ENCODE peak calls at places on chromosomes 3 and 15, in eight cellular contexts. R is GM23248, H is neural progenitor cell, E is HCT116, O is SK-N-SH, G is MM.1S, C is hepatocyte, S is PC-3. B is an unnamed sample. For H3K9me3, the result is how much of the 10 kb centered on the place peaks cover.

GRCh38 chr15:99432271-99433025 is 133.3 kb upstream of the MEF2A start:
- DNase-seq in R (no peak), H (no peak), E (no peak), O (no peak), G (no peak), C (no peak), S (no peak), B (no peak)

GRCh38 chr3:132008841-132009638 is 25.8 kb downstream of the CPNE4 start:
- DNase-seq in R (no peak), H (no peak), E (no peak), O (no peak), G (no peak), C (no peak), S (peak), B (no peak)

GRCh38 chr3:182405752-182406151 is 387.6 kb upstream of the ATP11B start:
- DNase-seq in R (no peak), H (no peak), E (no peak), O (no peak), G (no peak), C (no peak), S (no peak), B (no peak)

GRCh38 chr15:31111091-31111647 is 9.6 kb upstream of the TRPM1 start:
- DNase-seq in R (peak), H (no peak), E (no peak), O (no peak), G (no peak), C (no peak), S (no peak), B (no peak)

GRCh38 chr3:72123908-72124441 is 339.0 kb upstream of the PROK2 start:
- DNase-seq in R (peak), H (no peak), E (peak), O (no peak), G (no peak), C (peak), S (peak), B (no peak)

GRCh38 chr3:44184319-44184953 is 57.2 kb upstream of the TOPAZ1 start:
- DNase-seq in R (peak), H (peak), E (no peak), O (peak), G (peak), C (no peak), S (no peak), B (peak)

GRCh38 chr15:56532766-56533455 is 68.0 kb upstream of the MNS1 start:
- DNase-seq in R (no peak), H (no peak), E (no peak), O (no peak), G (peak), C (no peak), S (no peak), B (peak)

GRCh38 chr15:48855501-48856440 is 22.2 kb upstream of the EID1 start:
- DNase-seq in R (peak), H (peak), E (peak), O (no peak), G (no peak), C (peak), S (peak), B (no peak)

GRCh38 chr3:9216736-9217135 is 32.7 kb downstream of the SRGAP3 start:
- DNase-seq in R (peak), H (no peak), E (no peak), O (no peak), G (no peak), C (no peak), S (peak), B (no peak)

GRCh38 chr15:27673766-27674445 is 425.2 kb downstream of the OCA2 start:
- DNase-seq in R (no peak), H (no peak), E (no peak), O (no peak), G (no peak), C (no peak), S (no peak), B (no peak)
- H3K9me3 ChIP-seq in R (under half), H (under half), E (half or more), O (under half), G (under half), C (under half), S (under half), B (under half)

GRCh38 chr3:111481551-111481950 is 60.4 kb upstream of the CD96 start:
- DNase-seq in R (no peak), H (no peak), E (no peak), O (no peak), G (no peak), C (no peak), S (no peak), B (no peak)

GRCh38 chr3:111480091-111480490 is 61.9 kb upstream of the CD96 start:
- DNase-seq in R (no peak), H (no peak), E (no peak), O (no peak), G (no peak), C (no peak), S (no peak), B (no peak)

GRCh38 chr3:111484666-111485065 is 57.3 kb upstream of the CD96 start:
- DNase-seq in R (peak), H (no peak), E (peak), O (peak), G (no peak), C (no peak), S (no peak), B (no peak)

GRCh38 chr3:111482611-111483010 is 59.4 kb upstream of the CD96 start:
- DNase-seq in R (no peak), H (no peak), E (no peak), O (no peak), G (no peak), C (no peak), S (no peak), B (no peak)

GRCh38 chr3:111485086-111485485 is 56.9 kb upstream of the CD96 start:
- DNase-seq in R (no peak), H (no peak), E (no peak), O (no peak), G (no peak), C (no peak), S (no peak), B (no peak)
- H2AFZ ChIP-seq in R (peak), H (no peak), E (no peak), O (peak), G (no peak), C (peak), S (no peak), B (no peak)

GRCh38 chr3:11390411-11391171 is 118.4 kb downstream of the ATG7 start:
- DNase-seq in R (peak), H (no peak), E (no peak), O (no peak), G (no peak), C (no peak), S (no peak), B (no peak)
- TF ChIP-seq EZH2phosphoT487 in R (no peak), H (no peak), E (no peak), O (no peak), G (no peak), C (no peak), S (no peak), B (no peak)

GRCh38 chr3:127247292-127247691 is 40.6 kb downstream of the PRR20G start:
- DNase-seq in R (no peak), H (no peak), E (no peak), O (no peak), G (no peak), C (no peak), S (no peak), B (peak)
- H3K9me3 ChIP-seq in R (under half), H (under half), E (under half), O (under half), G (under half), C (under half), S (under half), B (under half)

GRCh38 chr15:58752716-58753115 is 3.2 kb upstream of the ADAM10 start:
- DNase-seq in R (no peak), H (no peak), E (no peak), O (no peak), G (no peak), C (no peak), S (no peak), B (no peak)

GRCh38 chr15:58748040-58748786 is 1.3 kb downstream of the ADAM10 start:
- DNase-seq in R (peak), H (no peak), E (no peak), O (no peak), G (peak), C (peak), S (no peak), B (peak)

GRCh38 chr15:58746174-58746573 is 3.3 kb downstream of the ADAM10 start:
- DNase-seq in R (no peak), H (no peak), E (no peak), O (no peak), G (no peak), C (no peak), S (no peak), B (no peak)

GRCh38 chr15:58749532-58750337 is at the start of gene ADAM10:
- DNase-seq in R (peak), H (peak), E (peak), O (peak), G (peak), C (peak), S (peak), B (peak)

DNA sequence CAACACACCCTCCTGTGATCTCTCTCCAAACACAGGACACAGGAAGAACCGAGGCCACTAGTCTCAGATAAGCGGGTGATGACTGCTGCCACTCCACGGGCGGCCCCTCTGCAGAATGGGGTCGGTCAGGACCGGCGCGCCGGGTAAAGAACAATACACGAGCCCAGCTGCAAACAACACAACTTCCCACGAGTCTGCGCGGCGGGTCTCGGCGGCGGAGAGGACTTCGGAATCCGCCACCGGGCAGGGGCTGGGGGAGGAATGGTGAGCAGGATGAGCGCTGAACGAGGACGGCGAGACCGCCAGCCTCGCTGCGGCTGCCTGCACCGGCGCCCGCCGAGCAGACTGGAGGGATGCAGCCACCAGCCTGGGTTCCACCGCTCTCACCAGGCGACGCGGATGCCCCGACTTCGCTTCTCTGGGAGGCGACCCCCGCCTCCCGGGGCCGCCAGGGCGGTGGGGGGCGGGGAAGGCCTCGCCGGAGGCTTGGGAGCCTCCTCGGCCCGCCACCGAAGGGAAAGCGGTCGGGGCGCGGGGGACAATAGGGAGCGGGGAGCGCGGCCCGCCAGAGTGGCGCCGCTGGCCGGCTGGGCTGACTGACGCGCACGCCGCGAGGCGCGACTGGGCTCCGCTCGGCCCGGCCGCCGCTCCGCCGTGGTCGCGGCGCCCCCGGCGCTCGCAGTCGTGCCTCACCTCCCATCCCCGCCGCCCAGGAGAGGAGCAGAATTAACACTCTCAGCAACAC is 548 bp downstream of the ADAM10 start:
- DNase-seq in R (peak), H (peak), E (no peak), O (peak), G (peak), C (peak), S (peak), B (peak)
- H2AFZ ChIP-seq in R (peak), H (peak), E (no peak), O (peak), G (peak), C (peak), S (peak), B (peak)

DNA sequence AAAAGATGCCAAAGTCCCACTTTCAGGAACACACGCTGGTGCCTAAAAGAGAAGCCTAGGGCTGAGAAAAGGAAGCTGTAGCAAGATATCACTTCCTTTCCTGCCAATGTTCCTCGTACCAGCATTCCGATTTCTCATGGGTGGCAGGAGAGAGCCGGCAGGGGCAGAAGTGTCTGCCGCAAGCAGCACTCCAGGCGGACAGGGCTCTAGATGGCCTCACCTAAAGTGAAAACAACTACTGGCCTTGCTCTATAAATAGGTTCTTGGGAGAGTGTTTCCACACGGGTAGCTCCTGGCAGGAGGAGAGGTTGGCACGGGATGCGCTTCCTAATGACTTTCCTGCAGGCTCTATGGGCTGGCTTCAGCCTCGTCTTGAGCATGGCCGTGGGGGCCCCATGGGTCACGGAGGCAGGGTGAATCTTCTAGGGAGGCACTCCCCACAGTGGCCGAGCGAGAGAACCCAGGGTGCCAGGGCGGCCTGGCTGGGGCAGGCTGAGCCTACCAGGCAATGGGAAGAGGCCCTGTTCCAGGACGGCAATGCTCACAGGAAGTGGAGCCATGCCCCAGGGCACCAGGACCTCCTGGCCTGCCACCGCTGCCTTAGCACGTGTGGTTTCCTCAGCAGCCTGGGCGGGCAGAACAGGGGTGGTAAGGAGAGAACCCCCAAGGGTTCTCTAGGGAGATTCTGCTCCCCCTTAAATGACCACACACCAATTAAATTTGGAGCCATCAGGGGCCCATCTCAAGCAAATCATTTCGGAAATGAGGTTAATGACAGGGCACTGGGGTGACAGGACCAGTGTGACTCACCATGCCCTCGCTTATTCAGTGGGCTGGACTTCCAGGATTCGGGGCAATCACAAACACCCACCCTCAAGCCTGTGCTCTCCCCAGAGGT is 14.6 kb upstream of the DUSP7 start:
- DNase-seq in R (no peak), H (no peak), E (no peak), O (peak), G (no peak), C (no peak), S (no peak), B (no peak)
- TF ChIP-seq EZH2phosphoT487 in R (no peak), H (no peak), E (no peak), O (no peak), G (no peak), C (no peak), S (no peak), B (no peak)

B was measured in OCI-LY7.